ENCODE peak calls at places on chromosomes 5 and 9, in seven cellular contexts. S is brain microvascular endothelial cell, Q is upper lobe of right lung, X is pancreas, L is ascending aorta, G is right lobe of liver, N is IMR-90. R is an unnamed sample.

GRCh38 chr5:141849371-141850182 is 28.6 kb downstream of the PCDH1 start:
- DNase-seq in S (peak), Q (peak), X (peak), L (peak), G (peak), N (peak), R (no peak)

GRCh38 chr5:119243888-119244287 is 111.9 kb upstream of the TNFAIP8 start:
- DNase-seq in S (no peak), Q (no peak), X (no peak), L (no peak), G (no peak), N (no peak), R (no peak)

GRCh38 chr5:109987355-109987754 is 297.6 kb downstream of the MAN2A1 start:
- DNase-seq in S (peak), Q (no peak), X (no peak), L (no peak), G (no peak), N (no peak), R (no peak)

GRCh38 chr9:81031422-81032029 is 657.8 kb downstream of the TLE1 start:
- DNase-seq in S (no peak), Q (no peak), X (peak), L (no peak), G (no peak), N (peak), R (no peak)

GRCh38 chr5:3590253-3590966 is 5.2 kb upstream of the IRX1 start:
- DNase-seq in S (no peak), Q (no peak), X (no peak), L (no peak), G (no peak), N (no peak), R (no peak)

GRCh38 chr9:122819326-122819725 is 9.1 kb downstream of the PDCL start:
- DNase-seq in S (peak), Q (no peak), X (no peak), L (no peak), G (no peak), N (peak), R (no peak)

GRCh38 chr9:113623851-113624485 is 160.4 kb downstream of the RGS3 start:
- DNase-seq in S (no peak), Q (peak), X (no peak), L (no peak), G (peak), N (no peak), R (no peak)

GRCh38 chr9:136671646-136672430 is 9.1 kb downstream of the EGFL7 start:
- DNase-seq in S (no peak), Q (no peak), X (no peak), L (no peak), G (no peak), N (no peak), R (no peak)

GRCh38 chr5:141877478-141878185 is 578 bp downstream of the PCDH1 start:
- DNase-seq in S (no peak), Q (peak), X (no peak), L (no peak), G (peak), N (no peak), R (no peak)

GRCh38 chr5:142320851-142321560 is 3.8 kb downstream of the SPRY4 start:
- DNase-seq in S (no peak), Q (no peak), X (no peak), L (no peak), G (no peak), N (peak), R (no peak)

GRCh38 chr5:111984044-111984443 is 227.1 kb upstream of the NREP start:
- DNase-seq in S (peak), Q (no peak), X (no peak), L (no peak), G (no peak), N (peak), R (no peak)

GRCh38 chr9:68970150-68970549 is 43.8 kb downstream of the PRKACG start:
- DNase-seq in S (no peak), Q (no peak), X (no peak), L (no peak), G (no peak), N (no peak), R (no peak)

GRCh38 chr5:7978991-7979390 is 110.0 kb downstream of the MTRR start:
- DNase-seq in S (no peak), Q (no peak), X (no peak), L (no peak), G (no peak), N (no peak), R (no peak)

GRCh38 chr5:123916331-123917121 is 404.5 kb downstream of the CSNK1G3 start:
- DNase-seq in S (peak), Q (no peak), X (no peak), L (no peak), G (no peak), N (peak), R (no peak)

GRCh38 chr5:134177197-134178171 is 734 bp upstream of the SKP1 start:
- DNase-seq in S (peak), Q (peak), X (peak), L (no peak), G (no peak), N (peak), R (no peak)

GRCh38 chr9:7055201-7055903 is 297.6 kb downstream of the KDM4C start:
- DNase-seq in S (no peak), Q (no peak), X (no peak), L (no peak), G (no peak), N (no peak), R (no peak)

GRCh38 chr9:73151653-73152382 is at the start of gene ANXA1:
- DNase-seq in S (peak), Q (no peak), X (no peak), L (no peak), G (no peak), N (peak), R (no peak)

GRCh38 chr5:149053027-149053705 is 9.7 kb downstream of the SH3TC2 start:
- DNase-seq in S (no peak), Q (no peak), X (no peak), L (no peak), G (no peak), N (peak), R (no peak)

GRCh38 chr9:93357649-93358048 is 93.8 kb upstream of the FAM120A start:
- DNase-seq in S (no peak), Q (no peak), X (no peak), L (no peak), G (no peak), N (no peak), R (no peak)

GRCh38 chr5:141491323-141492167 is 2.7 kb downstream of the PCDHGC5 start:
- DNase-seq in S (no peak), Q (no peak), X (no peak), L (no peak), G (peak), N (no peak), R (no peak)

GRCh38 chr5:68378204-68378830 is 162.8 kb downstream of the PIK3R1 start:
- DNase-seq in S (no peak), Q (no peak), X (no peak), L (no peak), G (no peak), N (no peak), R (no peak)

GRCh38 chr9:131410051-131410491 is 16.2 kb downstream of the PRRC2B start:
- DNase-seq in S (no peak), Q (no peak), X (no peak), L (no peak), G (no peak), N (peak), R (no peak)

GRCh38 chr5:68215208-68215887 is at the start of gene PIK3R1:
- DNase-seq in S (peak), Q (peak), X (peak), L (peak), G (peak), N (peak), R (peak)

GRCh38 chr5:62824936-62825335 is 246.3 kb downstream of the LRRC70 start:
- DNase-seq in S (no peak), Q (no peak), X (no peak), L (no peak), G (no peak), N (no peak), R (no peak)

GRCh38 chr5:62829241-62829986 is 250.8 kb downstream of the LRRC70 start:
- DNase-seq in S (no peak), Q (no peak), X (no peak), L (no peak), G (no peak), N (no peak), R (no peak)

GRCh38 chr5:62825623-62826220 is 247.1 kb downstream of the LRRC70 start:
- DNase-seq in S (no peak), Q (no peak), X (no peak), L (no peak), G (no peak), N (no peak), R (no peak)

GRCh38 chr5:62828757-62829156 is 250.1 kb downstream of the LRRC70 start:
- DNase-seq in S (no peak), Q (no peak), X (no peak), L (no peak), G (no peak), N (no peak), R (no peak)
- TF ChIP-seq CTCF in S (no peak), Q (no peak), X (no peak), L (no peak), G (no peak), N (no peak), R (no peak)

GRCh38 chr9:105251733-105252404 is 7.4 kb downstream of the SLC44A1 start:
- DNase-seq in S (no peak), Q (no peak), X (no peak), L (no peak), G (no peak), N (no peak), R (no peak)
- TF ChIP-seq CTCF in S (no peak), Q (no peak), X (no peak), L (no peak), G (no peak), N (no peak), R (no peak)

GRCh38 chr9:14445946-14446345 is 132.0 kb upstream of the NFIB start:
- DNase-seq in S (no peak), Q (no peak), X (no peak), L (no peak), G (no peak), N (no peak), R (no peak)

GRCh38 chr9:14439555-14439954 is 125.6 kb upstream of the NFIB start:
- DNase-seq in S (no peak), Q (no peak), X (no peak), L (no peak), G (no peak), N (no peak), R (no peak)

GRCh38 chr9:14438232-14438966 is 124.5 kb upstream of the NFIB start:
- DNase-seq in S (no peak), Q (no peak), X (no peak), L (no peak), G (no peak), N (peak), R (no peak)

GRCh38 chr9:14440062-14440461 is 126.1 kb upstream of the NFIB start:
- DNase-seq in S (no peak), Q (no peak), X (no peak), L (no peak), G (no peak), N (no peak), R (no peak)

GRCh38 chr9:14441976-14442651 is 128.2 kb upstream of the NFIB start:
- DNase-seq in S (no peak), Q (no peak), X (no peak), L (no peak), G (no peak), N (peak), R (no peak)
- TF ChIP-seq CTCF in S (peak), Q (no peak), X (no peak), L (no peak), G (no peak), N (peak), R (no peak)

GRCh38 chr5:125117556-125117955 is 371.1 kb upstream of the ZNF608 start:
- DNase-seq in S (no peak), Q (no peak), X (no peak), L (no peak), G (no peak), N (peak), R (no peak)
- TF ChIP-seq CTCF in S (no peak), Q (no peak), X (no peak), L (no peak), G (no peak), N (no peak), R (no peak)

DNA sequence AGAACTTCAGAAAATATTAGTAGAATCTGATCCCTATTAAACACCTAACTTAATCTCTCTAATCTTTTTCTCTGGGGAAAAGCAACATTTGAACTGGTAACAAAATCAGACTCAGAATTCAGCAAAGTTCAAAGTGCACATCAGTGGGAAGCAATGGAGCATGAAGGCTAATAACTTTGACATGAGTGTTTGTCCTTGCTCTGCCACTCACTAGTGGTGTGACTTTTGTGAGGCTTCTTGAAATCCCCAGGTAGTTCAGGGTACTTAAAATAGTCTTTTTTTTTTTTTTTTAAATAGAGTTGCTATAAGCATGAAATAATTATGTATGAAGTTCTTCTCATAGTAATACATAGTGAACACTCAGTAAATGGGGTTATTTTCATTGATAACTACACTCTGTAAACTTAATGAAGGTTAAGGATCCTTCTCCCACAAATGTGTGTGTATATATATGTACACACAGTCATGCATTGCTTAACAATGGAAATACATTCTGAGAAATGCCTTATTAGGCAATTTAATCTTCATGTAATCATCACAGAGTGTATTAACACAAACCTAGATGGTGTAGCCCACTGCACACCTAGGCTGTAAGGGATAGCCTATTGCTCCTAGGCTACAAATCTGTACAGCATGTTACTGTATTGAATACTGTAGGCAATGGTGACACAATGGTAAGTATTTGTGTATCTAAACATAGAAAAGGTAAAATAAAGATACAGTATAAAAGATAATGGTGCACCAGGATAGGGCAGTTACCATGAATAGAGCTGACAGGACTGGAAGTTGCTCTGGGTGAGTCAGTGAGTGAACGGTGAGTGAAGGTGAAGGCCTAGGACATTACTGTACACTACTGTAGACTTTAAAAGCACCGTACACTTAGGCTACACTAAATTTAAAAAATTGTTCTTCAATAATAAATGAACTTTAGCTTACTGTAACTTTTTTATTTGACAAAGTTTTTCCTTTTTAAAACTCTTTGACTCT is 73.3 kb upstream of the HMHB1 start:
- DNase-seq in S (no peak), Q (no peak), X (no peak), L (no peak), G (no peak), N (peak), R (no peak)
- TF ChIP-seq CTCF in S (no peak), Q (no peak), X (no peak), L (no peak), G (no peak), N (no peak), R (no peak)

DNA sequence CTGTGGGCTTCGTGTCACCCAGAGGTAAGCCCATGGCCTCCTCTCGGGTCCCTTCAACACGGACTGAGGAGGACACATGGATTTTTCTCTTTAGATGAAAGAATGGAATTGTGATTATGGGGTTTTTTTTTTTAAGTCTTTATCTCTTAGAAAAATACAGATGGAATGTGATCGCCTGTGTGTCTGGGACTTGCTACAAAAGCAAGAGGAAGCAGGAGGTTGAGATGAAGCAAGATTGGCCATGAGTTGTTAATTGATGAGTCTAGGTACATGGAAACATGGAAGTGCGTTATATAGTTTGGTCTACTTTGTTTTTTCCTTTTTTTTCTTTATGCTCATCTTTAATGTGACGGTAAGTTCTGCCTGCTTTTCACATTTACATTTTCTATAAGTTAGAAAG is 14.6 kb downstream of the USP20 start:
- DNase-seq in S (peak), Q (no peak), X (no peak), L (no peak), G (no peak), N (peak), R (no peak)
- TF ChIP-seq CTCF in S (no peak), Q (no peak), X (no peak), L (no peak), G (no peak), N (no peak), R (no peak)

GRCh38 chr5:139872052-139872766 is 76.6 kb downstream of the PSD2 start:
- DNase-seq in S (no peak), Q (no peak), X (no peak), L (no peak), G (no peak), N (no peak), R (no peak)
- TF ChIP-seq CTCF in S (peak), Q (no peak), X (no peak), L (no peak), G (no peak), N (no peak), R (no peak)

DNA sequence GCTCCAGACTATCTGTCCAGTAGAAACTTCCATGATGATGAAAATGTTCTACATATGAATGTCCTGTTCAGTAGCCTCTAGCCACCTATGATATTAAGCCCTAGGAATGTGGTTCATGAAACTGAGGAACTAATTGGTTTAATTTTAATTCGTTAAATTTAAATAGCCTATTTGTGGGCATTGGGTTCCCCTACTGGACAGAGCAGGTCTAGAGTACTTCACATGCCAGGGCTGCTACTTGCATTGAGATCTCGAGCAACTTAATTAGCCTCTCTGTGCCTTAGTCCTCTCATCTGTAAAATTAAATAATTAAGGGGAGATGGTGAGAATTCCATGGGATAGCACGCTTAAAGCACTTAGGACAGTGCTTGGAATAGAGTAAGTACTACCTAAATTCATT is 160.0 kb downstream of the PAPPA start:
- DNase-seq in S (no peak), Q (no peak), X (no peak), L (no peak), G (no peak), N (no peak), R (no peak)
- TF ChIP-seq CTCF in S (peak), Q (no peak), X (no peak), L (no peak), G (no peak), N (peak), R (no peak)

GRCh38 chr5:94890907-94891306 is 272.4 kb downstream of the SLF1 start:
- DNase-seq in S (no peak), Q (no peak), X (no peak), L (no peak), G (no peak), N (no peak), R (no peak)

GRCh38 chr5:94891565-94892362 is 273.3 kb downstream of the SLF1 start:
- DNase-seq in S (no peak), Q (no peak), X (no peak), L (no peak), G (no peak), N (no peak), R (no peak)

GRCh38 chr5:94888674-94889073 is 270.2 kb downstream of the SLF1 start:
- DNase-seq in S (no peak), Q (no peak), X (no peak), L (no peak), G (no peak), N (no peak), R (no peak)

DNA sequence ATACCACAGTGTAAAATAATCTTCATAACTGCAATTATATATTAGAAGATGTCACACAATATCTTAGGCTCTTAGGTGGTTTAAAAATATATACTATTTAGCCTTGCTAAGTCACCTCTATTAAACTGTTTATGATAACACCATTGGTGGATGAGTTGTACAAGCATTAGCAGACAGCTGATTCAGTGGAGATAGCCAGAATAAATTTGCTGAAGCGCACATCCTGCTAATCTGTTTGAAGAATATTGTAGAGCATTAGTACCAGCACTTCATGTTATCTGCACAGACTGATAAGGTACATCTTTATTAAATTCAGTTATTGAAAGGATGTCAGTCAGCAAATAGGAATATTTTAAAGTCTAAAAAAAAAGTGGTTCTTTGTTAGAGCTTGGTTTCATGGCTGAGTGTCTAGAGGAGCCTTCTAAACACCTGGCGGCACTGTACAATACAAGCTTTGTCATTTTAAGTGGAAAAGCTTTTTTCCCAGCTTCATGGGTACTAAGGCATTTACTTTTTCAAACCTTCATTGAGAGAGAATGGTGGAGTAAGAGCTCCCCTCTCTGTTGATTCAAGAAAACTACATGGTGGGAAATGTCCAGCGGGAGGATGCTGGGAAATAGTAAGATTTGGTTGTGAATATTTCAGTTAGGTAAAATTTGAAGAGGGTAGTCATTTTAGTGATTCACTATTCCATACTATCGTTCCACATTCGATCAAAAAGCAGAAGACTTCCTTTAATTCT is 275.1 kb downstream of the SLF1 start:
- DNase-seq in S (no peak), Q (no peak), X (no peak), L (no peak), G (no peak), N (peak), R (no peak)
- TF ChIP-seq CTCF in S (peak), Q (peak), X (no peak), L (no peak), G (no peak), N (peak), R (no peak)

R was measured in CD14-positive monocyte.